ENCODE peak calls at places on chromosomes 16 and 17, in ten cellular contexts. M is left colon, Z is ACHN, G is GOT3, H is GM23248, L is GM23338, K is nucleus accumbens, J is nephron progenitor cell, N is NCI-H82, R is iris pigment epithelial cell. O is an unnamed sample.

GRCh38 chr16:88619859-88620655 is 18.3 kb upstream of the IL17C start:
- DNase-seq in M (no peak), Z (no peak), G (no peak), H (no peak), L (no peak), K (no peak), J (no peak), N (no peak), R (peak; percentile 93), O (no peak)

GRCh38 chr16:50941651-50942050 is 199.8 kb downstream of the CYLD start:
- DNase-seq in M (no peak), Z (no peak), G (no peak), H (no peak), L (no peak), K (no peak), J (no peak), N (no peak), R (no peak), O (no peak)

GRCh38 chr17:48542114-48542955 is 2.6 kb downstream of the HOXB2 start:
- DNase-seq in M (no peak), Z (peak; percentile 49), G (no peak), H (peak; percentile 63), L (peak; percentile 35), K (no peak), J (peak; percentile 41), N (no peak), R (peak; percentile 26), O (no peak)

GRCh38 chr16:88755745-88756443 is 29.1 kb downstream of the PIEZO1 start:
- DNase-seq in M (no peak), Z (no peak), G (no peak), H (no peak), L (no peak), K (no peak), J (no peak), N (no peak), R (no peak), O (no peak)

GRCh38 chr17:58277726-58278595 is 2.8 kb downstream of the MPO start:
- DNase-seq in M (no peak), Z (no peak), G (no peak), H (no peak), L (no peak), K (no peak), J (no peak), N (no peak), R (no peak), O (no peak)

GRCh38 chr17:31803494-31804213 is 55.4 kb downstream of the COPRS start:
- DNase-seq in M (peak; percentile 45), Z (no peak), G (no peak), H (no peak), L (no peak), K (no peak), J (no peak), N (no peak), R (peak; percentile 43), O (no peak)

GRCh38 chr16:47523342-47524006 is 62.3 kb downstream of the PHKB start:
- DNase-seq in M (no peak), Z (peak; percentile 59), G (no peak), H (no peak), L (peak; percentile 24), K (no peak), J (no peak), N (peak; percentile 2), R (no peak), O (peak; percentile 57)

GRCh38 chr16:3819175-3819527 is 61.4 kb downstream of the CREBBP start:
- DNase-seq in M (no peak), Z (no peak), G (no peak), H (no peak), L (no peak), K (no peak), J (no peak), N (no peak), R (no peak), O (no peak)

GRCh38 chr16:31441956-31442355 is 633 bp downstream of the ZNF843 start:
- DNase-seq in M (no peak), Z (no peak), G (no peak), H (peak; percentile 14), L (no peak), K (no peak), J (no peak), N (no peak), R (no peak), O (no peak)